ENCODE peak calls at places on chromosome 21, in six cellular contexts. One of them, this sample, is unnamed.

GRCh38 chr21:14900611-14901010 is 164.2 kb downstream of the NRIP1 start:
- DNase-seq in HepG2: no peak
- DNase-seq in GM23338: no peak
- DNase-seq in H1: no peak
- DNase-seq in HCT116: no peak
- DNase-seq in K562: no peak
- DNase-seq in this sample: no peak

GRCh38 chr21:35217504-35218060 is 168.5 kb upstream of the RUNX1 start:
- DNase-seq in HCT116: peak
- DNase-seq in GM23338: peak
- DNase-seq in H1: peak
- DNase-seq in K562: no peak
- DNase-seq in HepG2: peak
- DNase-seq in this sample: no peak

GRCh38 chr21:43603230-43603626 is 56.1 kb downstream of the HSF2BP start:
- DNase-seq in GM23338: no peak
- DNase-seq in HepG2: no peak
- DNase-seq in H1: no peak
- DNase-seq in K562: no peak
- DNase-seq in HCT116: no peak
- DNase-seq in this sample: no peak

GRCh38 chr21:36487641-36488307 is 7.9 kb upstream of the CLDN14 start:
- DNase-seq in HepG2: no peak
- DNase-seq in H1: no peak
- DNase-seq in K562: no peak
- DNase-seq in GM23338: no peak
- DNase-seq in HCT116: no peak
- DNase-seq in this sample: peak

GRCh38 chr21:38806942-38807284 is 1.2 kb downstream of the ETS2 start:
- DNase-seq in K562: no peak
- DNase-seq in HepG2: no peak
- DNase-seq in HCT116: no peak
- DNase-seq in H1: no peak
- DNase-seq in GM23338: no peak
- DNase-seq in this sample: peak

GRCh38 chr21:20997633-20998455 is at the start of gene NCAM2:
- DNase-seq in H1: no peak
- DNase-seq in HCT116: no peak
- DNase-seq in HepG2: peak
- DNase-seq in K562: peak
- DNase-seq in GM23338: peak
- DNase-seq in this sample: peak

GRCh38 chr21:43818685-43819084 is 29.3 kb downstream of the RRP1 start:
- DNase-seq in HCT116: no peak
- DNase-seq in H1: no peak
- DNase-seq in K562: no peak
- DNase-seq in GM23338: no peak
- DNase-seq in HepG2: no peak
- DNase-seq in this sample: no peak

GRCh38 chr21:35852820-35853219 is 207.5 kb downstream of the SETD4 start:
- DNase-seq in HCT116: no peak
- DNase-seq in H1: no peak
- DNase-seq in K562: no peak
- DNase-seq in GM23338: no peak
- DNase-seq in HepG2: no peak
- DNase-seq in this sample: no peak

GRCh38 chr21:36929622-36930021 is 36.8 kb downstream of the HLCS start:
- DNase-seq in GM23338: peak
- DNase-seq in HepG2: no peak
- DNase-seq in H1: no peak
- DNase-seq in K562: no peak
- DNase-seq in HCT116: no peak
- DNase-seq in this sample: peak

GRCh38 chr21:38989745-38990423 is 184.2 kb downstream of the ETS2 start:
- DNase-seq in GM23338: no peak
- DNase-seq in K562: no peak
- DNase-seq in HepG2: peak
- DNase-seq in H1: no peak
- DNase-seq in HCT116: no peak
- DNase-seq in this sample: peak

GRCh38 chr21:36575306-36575705 is 95.4 kb upstream of the CLDN14 start:
- DNase-seq in K562: no peak
- DNase-seq in H1: no peak
- DNase-seq in GM23338: no peak
- DNase-seq in HepG2: no peak
- DNase-seq in HCT116: no peak
- DNase-seq in this sample: no peak

GRCh38 chr21:36703123-36703522 is 4.2 kb downstream of the SIM2 start:
- DNase-seq in GM23338: no peak
- DNase-seq in HepG2: no peak
- DNase-seq in H1: no peak
- DNase-seq in K562: no peak
- DNase-seq in HCT116: no peak
- DNase-seq in this sample: no peak

GRCh38 chr21:15192243-15192642 is 127.4 kb upstream of the NRIP1 start:
- DNase-seq in K562: no peak
- DNase-seq in GM23338: no peak
- DNase-seq in H1: no peak
- DNase-seq in HCT116: no peak
- DNase-seq in HepG2: no peak
- DNase-seq in this sample: no peak

GRCh38 chr21:20404915-20405314 is 593.3 kb upstream of the NCAM2 start:
- DNase-seq in H1: no peak
- DNase-seq in HCT116: no peak
- DNase-seq in K562: no peak
- DNase-seq in GM23338: peak
- DNase-seq in HepG2: no peak
- DNase-seq in this sample: no peak

GRCh38 chr21:37370152-37371040 is 3.8 kb downstream of the DYRK1A start:
- DNase-seq in HepG2: no peak
- DNase-seq in GM23338: no peak
- DNase-seq in K562: no peak
- DNase-seq in HCT116: no peak
- DNase-seq in H1: no peak
- DNase-seq in this sample: peak

GRCh38 chr21:46297311-46298082 is 11.4 kb downstream of the YBEY start:
- DNase-seq in K562: no peak
- DNase-seq in H1: no peak
- DNase-seq in HepG2: no peak
- DNase-seq in HCT116: no peak
- DNase-seq in GM23338: peak
- DNase-seq in this sample: peak

GRCh38 chr21:37546949-37547614 is 180.5 kb downstream of the DYRK1A start:
- DNase-seq in K562: no peak
- DNase-seq in HCT116: no peak
- DNase-seq in H1: no peak
- DNase-seq in HepG2: no peak
- DNase-seq in GM23338: no peak
- DNase-seq in this sample: peak

GRCh38 chr21:35904995-35905972 is 155.0 kb downstream of the SETD4 start:
- DNase-seq in HepG2: no peak
- DNase-seq in HCT116: no peak
- DNase-seq in H1: no peak
- DNase-seq in K562: no peak
- DNase-seq in GM23338: no peak
- DNase-seq in this sample: peak

GRCh38 chr21:37208741-37209225 is 58.4 kb downstream of the VPS26C start:
- DNase-seq in K562: no peak
- DNase-seq in HepG2: no peak
- DNase-seq in HCT116: no peak
- DNase-seq in H1: no peak
- DNase-seq in GM23338: no peak
- DNase-seq in this sample: no peak

GRCh38 chr21:46559291-46559983 is 45.4 kb downstream of the S100B start:
- DNase-seq in K562: no peak
- DNase-seq in HCT116: no peak
- DNase-seq in H1: no peak
- DNase-seq in HepG2: peak
- DNase-seq in GM23338: no peak
- DNase-seq in this sample: peak

GRCh38 chr21:38917045-38917774 is 111.5 kb downstream of the ETS2 start:
- DNase-seq in HCT116: no peak
- DNase-seq in K562: no peak
- DNase-seq in H1: no peak
- DNase-seq in HepG2: peak
- DNase-seq in GM23338: no peak
- DNase-seq in this sample: no peak

GRCh38 chr21:25334046-25334730 is 273.1 kb downstream of the MRPL39 start:
- DNase-seq in HepG2: no peak
- DNase-seq in HCT116: no peak
- DNase-seq in K562: no peak
- DNase-seq in GM23338: no peak
- DNase-seq in H1: no peak
- DNase-seq in this sample: no peak

GRCh38 chr21:35395728-35396127 is 346.6 kb upstream of the RUNX1 start:
- DNase-seq in K562: no peak
- DNase-seq in HCT116: no peak
- DNase-seq in GM23338: no peak
- DNase-seq in HepG2: no peak
- DNase-seq in H1: no peak
- DNase-seq in this sample: peak

GRCh38 chr21:35011681-35012080 is 37.4 kb downstream of the RUNX1 start:
- DNase-seq in K562: no peak
- DNase-seq in H1: no peak
- DNase-seq in HCT116: no peak
- DNase-seq in GM23338: no peak
- DNase-seq in HepG2: no peak
- DNase-seq in this sample: no peak

GRCh38 chr21:35622612-35623011 is 437.7 kb downstream of the SETD4 start:
- DNase-seq in HCT116: no peak
- DNase-seq in HepG2: no peak
- DNase-seq in H1: no peak
- DNase-seq in K562: no peak
- DNase-seq in GM23338: peak
- DNase-seq in this sample: no peak

GRCh38 chr21:36479415-36480402 is at the start of gene CLDN14:
- DNase-seq in HCT116: no peak
- DNase-seq in H1: no peak
- DNase-seq in HepG2: peak
- DNase-seq in K562: no peak
- DNase-seq in GM23338: no peak
- DNase-seq in this sample: no peak

GRCh38 chr21:17612565-17613241 is at the start of gene BTG3:
- DNase-seq in HCT116: peak
- DNase-seq in K562: peak
- DNase-seq in HepG2: peak
- DNase-seq in GM23338: peak
- DNase-seq in H1: peak
- DNase-seq in this sample: peak

GRCh38 chr21:17611414-17612022 is 1.2 kb downstream of the BTG3 start:
- DNase-seq in GM23338: peak
- DNase-seq in HepG2: peak
- DNase-seq in HCT116: peak
- DNase-seq in H1: no peak
- DNase-seq in K562: peak
- DNase-seq in this sample: peak

GRCh38 chr21:17612023-17612564 is 607 bp downstream of the BTG3 start:
- DNase-seq in K562: no peak
- DNase-seq in HepG2: no peak
- DNase-seq in HCT116: no peak
- DNase-seq in H1: no peak
- DNase-seq in GM23338: peak
- DNase-seq in this sample: no peak

GRCh38 chr21:17610862-17611261 is 1.8 kb downstream of the BTG3 start:
- DNase-seq in H1: no peak
- DNase-seq in HCT116: no peak
- DNase-seq in K562: no peak
- DNase-seq in GM23338: no peak
- DNase-seq in HepG2: peak
- DNase-seq in this sample: no peak

GRCh38 chr21:17613242-17613676 is 558 bp upstream of the BTG3 start:
- DNase-seq in GM23338: no peak
- DNase-seq in HCT116: no peak
- DNase-seq in HepG2: no peak
- DNase-seq in H1: no peak
- DNase-seq in K562: no peak
- DNase-seq in this sample: peak
- TF ChIP-seq EZH2 in GM23338: no peak
- TF ChIP-seq EZH2 in HCT116: no peak
- TF ChIP-seq EZH2 in HepG2: no peak
- TF ChIP-seq EZH2 in H1: no peak
- TF ChIP-seq EZH2 in K562: no peak
- TF ChIP-seq EZH2 in this sample: no peak

GRCh38 chr21:33976082-33976979 is 60.7 kb upstream of the ATP5PO start:
- DNase-seq in H1: no peak
- DNase-seq in K562: peak
- DNase-seq in GM23338: peak
- DNase-seq in HCT116: no peak
- DNase-seq in HepG2: peak
- DNase-seq in this sample: no peak
- TF ChIP-seq POLR2AphosphoS5 in H1: no peak
- TF ChIP-seq POLR2AphosphoS5 in K562: no peak
- TF ChIP-seq POLR2AphosphoS5 in GM23338: no peak
- TF ChIP-seq POLR2AphosphoS5 in HCT116: no peak
- TF ChIP-seq POLR2AphosphoS5 in HepG2: no peak
- TF ChIP-seq POLR2AphosphoS5 in this sample: no peak

DNA sequence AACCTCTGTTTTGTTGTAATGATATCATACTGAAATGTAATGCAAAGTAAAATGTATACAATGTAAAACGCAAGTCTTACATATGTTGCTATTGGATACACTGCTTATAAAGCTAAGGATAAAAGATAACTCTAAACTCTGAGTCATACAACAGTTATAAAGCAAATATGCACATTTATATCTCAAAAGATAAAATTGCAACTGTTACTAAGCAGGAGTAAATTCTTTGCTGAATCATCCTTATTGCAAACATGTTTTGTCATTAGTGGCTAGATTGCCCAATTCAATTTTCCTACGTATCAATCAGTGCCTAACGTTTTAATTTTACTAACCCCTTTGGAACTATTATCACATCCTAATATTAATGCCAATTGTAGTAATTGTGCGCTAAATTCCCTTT is 762.9 kb downstream of the LTN1 start:
- DNase-seq in H1: no peak
- DNase-seq in K562: no peak
- DNase-seq in HepG2: no peak
- DNase-seq in HCT116: no peak
- DNase-seq in GM23338: no peak
- DNase-seq in this sample: peak
- TF ChIP-seq EZH2 in H1: no peak
- TF ChIP-seq EZH2 in K562: no peak
- TF ChIP-seq EZH2 in HepG2: no peak
- TF ChIP-seq EZH2 in HCT116: no peak
- TF ChIP-seq EZH2 in GM23338: no peak
- TF ChIP-seq EZH2 in this sample: no peak

GRCh38 chr21:30838536-30838935 is 9.0 kb upstream of the KRTAP7-1 start:
- DNase-seq in GM23338: no peak
- DNase-seq in K562: no peak
- DNase-seq in HCT116: no peak
- DNase-seq in HepG2: no peak
- DNase-seq in H1: no peak
- DNase-seq in this sample: no peak
- TF ChIP-seq POLR2AphosphoS5 in GM23338: no peak
- TF ChIP-seq POLR2AphosphoS5 in K562: no peak
- TF ChIP-seq POLR2AphosphoS5 in HCT116: no peak
- TF ChIP-seq POLR2AphosphoS5 in HepG2: no peak
- TF ChIP-seq POLR2AphosphoS5 in H1: no peak
- TF ChIP-seq POLR2AphosphoS5 in this sample: no peak

GRCh38 chr21:32309906-32310460 is 11.3 kb downstream of the MRAP start:
- DNase-seq in HCT116: no peak
- DNase-seq in K562: no peak
- DNase-seq in HepG2: no peak
- DNase-seq in H1: no peak
- DNase-seq in GM23338: peak
- DNase-seq in this sample: no peak
- TF ChIP-seq EZH2 in HCT116: no peak
- TF ChIP-seq EZH2 in K562: no peak
- TF ChIP-seq EZH2 in HepG2: no peak
- TF ChIP-seq EZH2 in H1: no peak
- TF ChIP-seq EZH2 in GM23338: no peak
- TF ChIP-seq EZH2 in this sample: no peak

GRCh38 chr21:42316891-42317290 is 1.7 kb upstream of the TFF3 start:
- DNase-seq in GM23338: no peak
- DNase-seq in HepG2: no peak
- DNase-seq in H1: no peak
- DNase-seq in HCT116: no peak
- DNase-seq in K562: no peak
- DNase-seq in this sample: no peak
- TF ChIP-seq POLR2AphosphoS5 in GM23338: no peak
- TF ChIP-seq POLR2AphosphoS5 in HepG2: no peak
- TF ChIP-seq POLR2AphosphoS5 in H1: no peak
- TF ChIP-seq POLR2AphosphoS5 in HCT116: no peak
- TF ChIP-seq POLR2AphosphoS5 in K562: no peak
- TF ChIP-seq POLR2AphosphoS5 in this sample: no peak